ENCODE peak calls at places on chromosomes 5 and 9, in six cellular contexts. X, T, R, N, Z and L are unnamed samples. For H3K4me1, the result is how much of the 10 kb centered on the place peaks cover.

GRCh38 chr9:127336086-127336485 is 60.9 kb upstream of the SLC2A8 start:
- DNase-seq in N (no peak), T (no peak), Z (no peak), R (no peak), X (no peak), L (no peak)

GRCh38 chr9:34717996-34718614 is 8.2 kb upstream of the CCL21 start:
- DNase-seq in T (no peak), Z (no peak), X (no peak), R (no peak), N (no peak), L (no peak)

GRCh38 chr9:100505564-100506159 is 32.7 kb downstream of the TMEFF1 start:
- DNase-seq in T (peak), N (peak), Z (peak), R (peak), X (no peak), L (no peak)

GRCh38 chr5:115961413-115962238 is 649 bp upstream of the LVRN start:
- DNase-seq in R (no peak), Z (peak), X (no peak), T (no peak), N (no peak), L (no peak)

GRCh38 chr5:172688735-172689572 is 47.9 kb downstream of the NEURL1B start:
- DNase-seq in N (no peak), Z (no peak), T (no peak), R (peak), X (no peak), L (no peak)

GRCh38 chr5:155512302-155512701 is 498.7 kb downstream of the KIF4B start:
- DNase-seq in T (no peak), Z (no peak), X (no peak), N (no peak), R (no peak), L (no peak)

GRCh38 chr9:87115790-87116189 is 168.5 kb upstream of the GAS1 start:
- DNase-seq in T (no peak), X (no peak), N (no peak), R (no peak), Z (no peak), L (no peak)

GRCh38 chr5:111548992-111549649 is 36.8 kb upstream of the STARD4 start:
- DNase-seq in T (no peak), N (peak), X (no peak), Z (no peak), R (no peak), L (no peak)

GRCh38 chr5:106574820-106575219 is 1095.9 kb downstream of the EFNA5 start:
- DNase-seq in X (no peak), Z (no peak), N (no peak), R (no peak), T (no peak), L (no peak)

GRCh38 chr9:112570731-112571167 is 84.1 kb downstream of the KIAA1958 start:
- DNase-seq in X (no peak), T (no peak), Z (no peak), R (peak), N (no peak), L (no peak)

GRCh38 chr9:68552700-68553099 is 12.0 kb upstream of the TMEM252 start:
- DNase-seq in N (no peak), Z (no peak), T (no peak), R (no peak), X (no peak), L (no peak)

GRCh38 chr5:56251918-56252553 is 18.9 kb upstream of the ANKRD55 start:
- DNase-seq in N (no peak), X (no peak), T (no peak), R (no peak), Z (no peak), L (no peak)

GRCh38 chr9:74846771-74847170 is 41.0 kb downstream of the TRPM6 start:
- DNase-seq in N (no peak), Z (no peak), X (no peak), R (no peak), T (no peak), L (no peak)

GRCh38 chr9:78004478-78005229 is 27.0 kb downstream of the GNAQ start:
- DNase-seq in R (peak), T (peak), X (no peak), N (no peak), Z (no peak), L (no peak)

GRCh38 chr9:127162567-127163365 is 40.3 kb upstream of the ANGPTL2 start:
- DNase-seq in T (no peak), N (no peak), R (no peak), X (no peak), Z (no peak), L (no peak)

GRCh38 chr5:28473531-28474107 is 1435.2 kb upstream of the CDH9 start:
- DNase-seq in T (no peak), R (no peak), X (no peak), Z (no peak), N (peak), L (no peak)

GRCh38 chr5:112312295-112312694 is 106.8 kb downstream of the EPB41L4A start:
- DNase-seq in R (no peak), X (no peak), T (no peak), N (no peak), Z (no peak), L (no peak)

GRCh38 chr5:172721455-172722308 is 49.3 kb downstream of the DUSP1 start:
- DNase-seq in T (no peak), N (no peak), X (no peak), R (no peak), Z (no peak), L (no peak)

GRCh38 chr5:167530548-167530947 is 760.9 kb upstream of the WWC1 start:
- DNase-seq in R (no peak), T (no peak), N (no peak), X (no peak), Z (no peak), L (no peak)

GRCh38 chr9:131733601-131734061 is 6.2 kb downstream of the RAPGEF1 start:
- DNase-seq in T (peak), N (peak), R (no peak), X (peak), Z (no peak), L (peak)

GRCh38 chr5:113190347-113190746 is 213.7 kb downstream of the DCP2 start:
- DNase-seq in X (no peak), Z (no peak), T (no peak), N (peak), R (no peak), L (no peak)

GRCh38 chr5:33933723-33934544 is 2.3 kb upstream of the RXFP3 start:
- DNase-seq in X (no peak), T (no peak), Z (no peak), R (no peak), N (no peak), L (no peak)

GRCh38 chr9:79592736-79593493 is 21.1 kb downstream of the TLE4 start:
- DNase-seq in R (no peak), T (no peak), X (no peak), Z (no peak), N (no peak), L (no peak)

GRCh38 chr5:670396-671270 is 22.5 kb downstream of the TPPP start:
- DNase-seq in T (no peak), Z (no peak), X (no peak), R (no peak), N (no peak), L (no peak)

GRCh38 chr5:143059355-143059754 is 289.2 kb downstream of the ARHGAP26 start:
- DNase-seq in R (no peak), N (no peak), T (no peak), X (no peak), Z (no peak), L (no peak)

GRCh38 chr5:169201597-169201996 is 99.3 kb downstream of the SLIT3 start:
- DNase-seq in R (no peak), Z (no peak), X (no peak), T (no peak), N (no peak), L (no peak)

GRCh38 chr9:99172129-99173091 is 49.3 kb downstream of the ALG2 start:
- DNase-seq in Z (no peak), X (no peak), N (no peak), R (no peak), T (no peak), L (no peak)

GRCh38 chr9:99173570-99174504 is 47.9 kb downstream of the ALG2 start:
- DNase-seq in N (no peak), R (no peak), Z (no peak), T (no peak), X (no peak), L (no peak)

GRCh38 chr9:99169086-99169485 is 52.7 kb downstream of the ALG2 start:
- DNase-seq in X (no peak), Z (no peak), T (no peak), R (no peak), N (no peak), L (no peak)

GRCh38 chr9:99169982-99170761 is 51.6 kb downstream of the ALG2 start:
- DNase-seq in N (peak), X (no peak), R (no peak), Z (no peak), T (no peak), L (no peak)

DNA sequence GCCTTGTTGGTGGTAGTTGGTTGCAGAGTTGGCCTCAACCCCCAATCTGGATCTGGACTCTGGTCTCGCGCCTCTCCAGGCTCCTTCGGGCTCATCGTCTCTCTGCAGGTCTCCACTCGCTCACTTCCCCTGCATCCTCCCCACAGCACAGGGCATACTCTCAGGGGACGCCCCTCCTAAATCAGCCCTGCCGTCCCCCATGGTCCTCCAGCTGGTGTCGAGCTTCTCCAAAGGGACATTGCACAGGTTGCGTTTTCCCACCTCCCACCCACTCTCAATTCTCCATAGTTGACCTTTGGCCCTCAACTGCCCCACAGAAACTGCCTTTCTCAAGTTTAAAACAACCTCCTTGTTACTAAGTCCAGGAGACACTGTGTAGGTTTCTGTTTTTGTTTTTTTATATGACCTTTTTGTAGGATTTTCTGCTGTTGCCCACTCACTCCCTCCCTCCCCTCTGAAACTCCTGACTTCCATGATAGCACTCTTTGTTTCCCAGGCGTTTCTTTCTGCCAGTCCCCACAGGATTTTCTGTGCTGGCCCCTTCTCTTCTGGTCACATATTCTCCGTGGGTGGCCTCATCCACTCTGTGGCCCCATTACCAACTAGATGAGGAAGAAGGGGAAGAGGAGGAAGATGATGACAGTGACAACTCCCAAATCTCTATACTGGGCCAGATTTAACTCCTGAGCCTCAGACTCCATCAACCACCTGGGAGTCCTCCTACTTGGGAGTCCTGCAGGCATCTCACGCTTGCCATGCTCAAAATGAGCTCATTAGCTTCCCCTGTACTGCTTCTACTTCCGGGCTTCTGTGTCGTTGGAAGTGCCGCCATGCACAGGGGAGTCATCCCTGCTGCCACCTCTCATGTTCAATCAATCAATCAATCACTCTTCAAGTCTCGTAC is 50.3 kb downstream of the ALG2 start:
- DNase-seq in X (no peak), T (no peak), N (no peak), R (no peak), Z (no peak), L (no peak)
- H3K4me1 ChIP-seq in X (under half), T (under half), N (under half), R (under half), Z (under half), L (under half)

DNA sequence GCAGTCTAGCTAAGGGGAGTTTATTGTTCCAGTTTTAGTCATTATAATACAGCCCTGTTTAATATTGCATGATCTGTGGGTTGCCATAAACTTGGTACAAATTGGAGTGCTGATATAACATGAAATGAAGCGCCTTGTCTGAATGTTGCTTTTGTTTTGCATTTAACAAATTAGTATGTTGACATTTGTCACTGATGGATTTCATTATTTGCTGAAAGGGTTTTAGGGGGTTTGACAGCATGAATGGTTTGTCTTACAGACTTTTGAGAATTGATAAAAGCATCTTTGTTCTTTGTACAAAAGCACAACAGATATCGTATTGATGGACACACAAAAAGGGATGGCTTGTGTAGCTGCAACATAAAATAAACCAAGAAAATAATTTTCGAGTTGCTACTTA is 178.3 kb downstream of the AOPEP start:
- DNase-seq in Z (no peak), N (no peak), R (no peak), X (no peak), T (no peak), L (no peak)
- H3K4me3 ChIP-seq in Z (no peak), N (no peak), R (no peak), X (no peak), T (peak), L (no peak)

GRCh38 chr9:89448821-89449220 is 49.1 kb downstream of the SEMA4D start:
- DNase-seq in X (no peak), N (no peak), R (no peak), T (no peak), Z (no peak), L (no peak)
- H3K27ac ChIP-seq in X (no peak), N (no peak), R (no peak), T (no peak), Z (no peak), L (peak)

GRCh38 chr5:139146809-139147742 is 51.1 kb downstream of the SIL1 start:
- DNase-seq in N (no peak), X (no peak), Z (no peak), R (no peak), T (no peak), L (no peak)

GRCh38 chr5:139147743-139148079 is 50.5 kb downstream of the SIL1 start:
- DNase-seq in R (peak), N (no peak), X (no peak), Z (no peak), T (no peak), L (no peak)

GRCh38 chr5:139148986-139149385 is 49.2 kb downstream of the SIL1 start:
- DNase-seq in Z (no peak), T (no peak), R (no peak), N (no peak), X (no peak), L (no peak)

GRCh38 chr5:139149477-139150199 is 48.5 kb downstream of the SIL1 start:
- DNase-seq in R (no peak), Z (no peak), T (no peak), N (peak), X (no peak), L (no peak)

GRCh38 chr5:139148306-139148705 is 49.9 kb downstream of the SIL1 start:
- DNase-seq in Z (no peak), T (no peak), R (peak), N (no peak), X (no peak), L (no peak)
- H3K4me1 ChIP-seq in Z (under half), T (under half), R (half or more), N (under half), X (under half), L (under half)

GRCh38 chr5:128973244-128973643 is 8.0 kb downstream of the SLC27A6 start:
- DNase-seq in R (no peak), X (no peak), Z (no peak), N (no peak), T (no peak), L (no peak)
- H3K4me3 ChIP-seq in R (no peak), X (no peak), Z (no peak), N (no peak), T (no peak), L (no peak)

GRCh38 chr9:124355941-124356744 is 59.1 kb downstream of the PSMB7 start:
- DNase-seq in N (no peak), T (no peak), Z (no peak), X (no peak), R (no peak), L (no peak)
- H3K27ac ChIP-seq in N (no peak), T (no peak), Z (no peak), X (no peak), R (no peak), L (no peak)

GRCh38 chr5:132461671-132462070 is 28.9 kb downstream of the IRF1 start:
- DNase-seq in R (no peak), T (no peak), N (no peak), Z (no peak), X (no peak), L (no peak)

GRCh38 chr5:132460835-132461230 is 29.7 kb downstream of the IRF1 start:
- DNase-seq in X (peak), Z (no peak), T (no peak), R (no peak), N (no peak), L (no peak)

GRCh38 chr5:132459031-132459982 is 31.3 kb downstream of the IRF1 start:
- DNase-seq in Z (no peak), X (peak), T (no peak), N (no peak), R (no peak), L (no peak)

GRCh38 chr5:132461235-132461634 is 29.3 kb downstream of the IRF1 start:
- DNase-seq in X (no peak), T (no peak), Z (no peak), R (no peak), N (no peak), L (no peak)

DNA sequence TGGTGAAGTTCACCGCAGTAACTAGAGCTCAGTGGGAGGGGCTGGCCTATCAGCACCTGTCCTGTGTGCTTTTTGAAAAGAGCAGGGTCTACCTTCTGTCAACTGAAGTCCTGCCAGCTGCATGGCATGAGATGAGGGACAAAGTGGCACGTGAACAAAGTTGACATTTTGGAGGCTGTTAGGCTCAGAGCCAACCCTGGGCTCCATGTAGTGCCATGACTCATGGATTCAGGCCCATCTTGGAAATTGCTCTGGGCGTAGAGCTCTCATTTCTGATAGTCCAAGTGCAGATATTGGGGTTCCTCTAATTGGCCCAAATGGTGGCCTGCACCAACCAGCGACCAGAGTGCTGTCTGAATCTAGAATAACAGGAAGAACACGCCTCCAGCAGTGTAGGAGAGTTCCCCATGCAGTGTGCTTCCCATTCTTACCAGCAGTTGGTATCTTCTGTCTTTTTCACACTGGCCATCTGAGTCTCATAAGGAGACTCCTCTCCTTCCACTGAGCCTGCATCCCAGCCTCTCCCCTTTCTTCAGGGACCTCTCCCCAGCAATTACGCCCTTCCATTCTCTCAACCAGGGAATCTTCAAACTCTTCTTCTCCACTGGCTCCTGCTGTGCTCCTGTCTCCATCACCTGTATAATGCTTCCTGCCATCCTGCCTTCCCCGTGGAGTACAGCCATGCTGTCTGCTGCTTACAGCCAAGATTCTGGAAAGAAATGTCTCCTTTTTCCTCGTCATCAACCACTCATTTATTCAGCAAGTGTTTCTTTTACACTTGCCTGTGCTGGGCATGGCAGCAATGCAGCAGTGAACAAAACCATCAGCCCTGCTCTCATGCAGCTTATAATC is 30.4 kb downstream of the IRF1 start:
- DNase-seq in X (peak), Z (no peak), R (no peak), N (peak), T (no peak), L (no peak)
- H3K4me1 ChIP-seq in X (under half), Z (under half), R (under half), N (under half), T (under half), L (half or more)

DNA sequence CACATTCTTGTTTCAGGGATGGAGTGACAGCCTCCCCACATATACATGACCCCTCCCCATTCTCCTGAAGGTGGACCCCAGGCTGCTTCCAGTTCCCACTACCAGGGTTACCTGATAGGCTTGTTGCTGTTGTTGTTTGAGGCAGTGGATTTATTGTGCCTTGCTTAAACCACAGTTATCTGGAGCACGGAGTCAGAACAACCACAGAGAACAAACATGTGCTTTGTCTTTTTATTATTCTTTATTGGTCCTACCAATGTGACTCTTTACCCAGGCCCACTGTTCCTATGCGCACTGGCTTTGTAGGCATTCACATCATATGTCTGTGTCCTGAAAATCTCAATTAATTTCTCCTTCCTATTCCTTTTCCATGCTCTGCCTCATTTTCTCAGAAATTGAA is 41.2 kb upstream of the IPPK start:
- DNase-seq in Z (no peak), R (no peak), N (no peak), X (no peak), T (no peak), L (no peak)
- H3K4me3 ChIP-seq in Z (no peak), R (no peak), N (no peak), X (no peak), T (no peak), L (no peak)

DNA sequence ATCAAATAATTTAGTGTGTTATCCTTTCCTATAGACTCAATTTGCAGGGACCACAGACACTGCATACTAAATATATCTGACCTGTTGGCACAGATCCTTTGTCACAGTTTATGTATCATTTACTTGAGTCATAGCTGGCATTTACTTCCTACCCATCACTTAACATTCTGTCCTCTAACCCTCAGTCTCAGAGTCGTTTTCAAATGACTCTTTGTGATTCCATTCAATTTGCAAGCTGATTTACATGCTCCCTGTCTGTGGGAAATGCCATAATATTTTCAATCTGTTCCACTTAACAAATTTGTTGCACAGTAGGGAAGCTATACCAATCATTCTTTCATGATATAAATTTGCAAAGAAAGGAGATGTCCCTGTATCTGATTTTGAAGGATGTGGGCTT is 265.8 kb upstream of the EDIL3 start:
- DNase-seq in R (no peak), X (no peak), T (no peak), N (no peak), Z (no peak), L (no peak)
- H3K27ac ChIP-seq in R (no peak), X (no peak), T (no peak), N (no peak), Z (no peak), L (no peak)